ENCODE peak calls at places on chromosomes 16 and 17, in four cellular contexts. K is K562, H is GM12878, G is HepG2. Z is an unnamed sample.

GRCh38 chr17:72192409-72193192 is 71.8 kb downstream of the SOX9 start:
- DNase-seq in K (no peak), H (no peak), G (no peak), Z (no peak)

GRCh38 chr16:27428035-27428785 is 26.2 kb downstream of the IL21R start:
- DNase-seq in K (no peak), H (no peak), G (no peak), Z (no peak)

GRCh38 chr16:89120281-89120680 is 26.6 kb downstream of the ACSF3 start:
- DNase-seq in K (no peak), H (no peak), G (no peak), Z (no peak)

GRCh38 chr16:23330583-23331249 is 28.6 kb downstream of the SCNN1B start:
- DNase-seq in K (peak), H (no peak), G (no peak), Z (no peak)

GRCh38 chr16:89319883-89320716 is 102.6 kb downstream of the ZNF778 start:
- DNase-seq in K (peak), H (peak), G (peak), Z (no peak)

GRCh38 chr16:50183316-50183715 is 30.2 kb downstream of the TENT4B start:
- DNase-seq in K (no peak), H (no peak), G (no peak), Z (no peak)

GRCh38 chr17:57391076-57391825 is 134.9 kb downstream of the MSI2 start:
- DNase-seq in K (no peak), H (no peak), G (no peak), Z (no peak)

GRCh38 chr17:76725580-76726230 is 701 bp downstream of the JMJD6 start:
- DNase-seq in K (peak), H (no peak), G (peak), Z (peak)

GRCh38 chr16:81601008-81601428 is 156.4 kb downstream of the CMIP start:
- DNase-seq in K (no peak), H (no peak), G (no peak), Z (no peak)

GRCh38 chr17:42423766-42424165 is 710 bp upstream of the CAVIN1 start:
- DNase-seq in K (no peak), H (no peak), G (no peak), Z (no peak)

GRCh38 chr17:61124562-61124961 is 275.1 kb upstream of the TBX2 start:
- DNase-seq in K (no peak), H (no peak), G (no peak), Z (no peak)

GRCh38 chr16:1414532-1415265 is at the start of gene UNKL:
- DNase-seq in K (peak), H (no peak), G (peak), Z (peak)

GRCh38 chr16:17460890-17461289 is 9.9 kb downstream of the XYLT1 start:
- DNase-seq in K (no peak), H (no peak), G (no peak), Z (no peak)

GRCh38 chr17:76248013-76248782 is 7.9 kb upstream of the RNF157 start:
- DNase-seq in K (no peak), H (no peak), G (no peak), Z (no peak)

GRCh38 chr17:43456029-43456428 is 27.7 kb upstream of the DHX8 start:
- DNase-seq in K (no peak), H (no peak), G (no peak), Z (no peak)

GRCh38 chr16:9557713-9558112 is 466.3 kb downstream of the HAPSTR1 start:
- DNase-seq in K (no peak), H (no peak), G (no peak), Z (no peak)

GRCh38 chr16:83669456-83669855 is 138.3 kb upstream of the HSBP1 start:
- DNase-seq in K (no peak), H (no peak), G (no peak), Z (no peak)

GRCh38 chr16:49161191-49161590 is 120.4 kb downstream of the CBLN1 start:
- DNase-seq in K (no peak), H (no peak), G (no peak), Z (no peak)

GRCh38 chr16:49158029-49158642 is 123.5 kb downstream of the CBLN1 start:
- DNase-seq in K (peak), H (no peak), G (peak), Z (peak)
- TF ChIP-seq CBFB in K (no peak), H (no peak), G (peak), Z (peak)

DNA sequence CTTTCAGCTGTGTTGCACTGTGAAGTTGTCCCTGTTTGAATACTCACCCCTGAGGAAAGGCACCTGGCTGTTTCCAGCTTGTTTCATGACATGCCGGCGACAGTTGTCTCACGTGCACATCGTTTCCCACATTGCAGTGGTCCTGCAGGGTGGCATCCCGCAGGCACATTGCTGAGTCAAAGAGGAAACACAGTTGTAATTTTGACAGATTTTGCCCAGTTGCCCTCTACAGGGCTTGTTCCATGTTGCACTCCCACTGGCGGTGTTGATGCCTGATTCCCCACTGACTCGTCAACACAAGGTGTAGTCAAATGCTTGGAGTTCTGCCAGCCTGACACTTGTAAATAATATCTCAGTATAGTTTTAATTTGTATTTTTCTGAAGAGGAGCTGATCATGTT is 23.8 kb downstream of the EPN2 start:
- DNase-seq in K (no peak), H (no peak), G (no peak), Z (no peak)
- TF ChIP-seq USF2 in K (no peak), H (no peak), G (no peak), Z (no peak)

DNA sequence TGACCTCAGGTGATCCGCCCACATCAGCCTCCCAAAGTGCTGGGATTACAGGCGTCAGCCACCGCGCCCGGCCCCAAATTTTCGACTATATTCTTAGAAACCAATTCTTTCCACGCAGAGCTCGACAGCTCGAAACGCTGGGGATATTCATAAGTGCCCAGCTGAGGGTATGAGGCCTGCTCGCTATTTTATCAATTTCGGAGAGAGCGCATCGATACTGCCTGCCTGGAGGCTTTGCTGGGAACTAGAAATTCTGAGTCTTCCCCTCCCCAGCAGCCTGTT is 389 bp downstream of the PTRH2 start:
- DNase-seq in K (no peak), H (no peak), G (no peak), Z (no peak)
- TF ChIP-seq CBFB in K (no peak), H (no peak), G (no peak), Z (no peak)

GRCh38 chr17:45043268-45043681 is 8.2 kb downstream of the DCAKD start:
- DNase-seq in K (no peak), H (no peak), G (no peak), Z (no peak)
- TF ChIP-seq USF2 in K (no peak), H (no peak), G (no peak), Z (no peak)

GRCh38 chr17:36545093-36545464 is 360 bp downstream of the GGNBP2 start:
- DNase-seq in K (no peak), H (no peak), G (no peak), Z (no peak)
- TF ChIP-seq CBFB in K (no peak), H (no peak), G (no peak), Z (no peak)

Z was measured in WTC11.